ENCODE peak calls at places on chromosomes 3 and 15, in seven cellular contexts. Z, P, L, W, I, Q and G are unnamed samples. For H3K9me3, the result is how much of the 10 kb centered on the place peaks cover.

GRCh38 chr15:75989875-75990274 is 22.3 kb downstream of the NRG4 start:
- DNase-seq in Z (no peak), P (no peak), L (no peak), W (no peak), I (no peak), Q (no peak), G (no peak)

GRCh38 chr15:60633426-60633968 is 154.6 kb upstream of the ICE2 start:
- DNase-seq in Z (no peak), P (no peak), L (no peak), W (no peak), I (no peak), Q (no peak), G (no peak)

GRCh38 chr3:148464246-148464645 is 233.5 kb upstream of the AGTR1 start:
- DNase-seq in Z (no peak), P (peak), L (no peak), W (no peak), I (no peak), Q (no peak), G (no peak)

GRCh38 chr15:64452988-64453688 is 7.2 kb upstream of the ZNF609 start:
- DNase-seq in Z (no peak), P (no peak), L (no peak), W (peak), I (no peak), Q (peak), G (no peak)

GRCh38 chr3:70558955-70559354 is 246.5 kb upstream of the MDFIC2 start:
- DNase-seq in Z (no peak), P (no peak), L (no peak), W (no peak), I (no peak), Q (no peak), G (no peak)

GRCh38 chr3:159669753-159670152 is 318.9 kb upstream of the IL12A start:
- DNase-seq in Z (peak), P (no peak), L (no peak), W (peak), I (no peak), Q (no peak), G (no peak)

GRCh38 chr3:134374791-134375541 is 719 bp upstream of the AMOTL2 start:
- DNase-seq in Z (no peak), P (no peak), L (peak), W (peak), I (no peak), Q (peak), G (no peak)

GRCh38 chr3:193335031-193335430 is 43.5 kb downstream of the ATP13A5 start:
- DNase-seq in Z (no peak), P (no peak), L (no peak), W (no peak), I (no peak), Q (no peak), G (no peak)

GRCh38 chr15:33031324-33031736 is 163.2 kb downstream of the FMN1 start:
- DNase-seq in Z (no peak), P (peak), L (no peak), W (no peak), I (no peak), Q (no peak), G (no peak)

GRCh38 chr3:82177774-82178173 is 416.3 kb upstream of the GBE1 start:
- DNase-seq in Z (no peak), P (no peak), L (no peak), W (no peak), I (no peak), Q (no peak), G (no peak)

GRCh38 chr15:64464271-64465005 is 4.1 kb downstream of the ZNF609 start:
- DNase-seq in Z (no peak), P (peak), L (no peak), W (no peak), I (peak), Q (no peak), G (no peak)

GRCh38 chr15:40047413-40048154 is 8.6 kb upstream of the SRP14 start:
- DNase-seq in Z (no peak), P (peak), L (no peak), W (no peak), I (peak), Q (peak), G (no peak)

GRCh38 chr3:109643590-109643989 is 306.2 kb upstream of the DPPA4 start:
- DNase-seq in Z (no peak), P (peak), L (no peak), W (no peak), I (no peak), Q (no peak), G (no peak)

GRCh38 chr3:184016820-184017671 is 638 bp downstream of the ABCC5 start:
- DNase-seq in Z (peak), P (peak), L (no peak), W (peak), I (peak), Q (peak), G (no peak)

GRCh38 chr3:187264051-187264450 is 27.5 kb downstream of the MASP1 start:
- DNase-seq in Z (no peak), P (peak), L (no peak), W (no peak), I (no peak), Q (no peak), G (no peak)

GRCh38 chr3:158127250-158128219 is 17.6 kb downstream of the RSRC1 start:
- DNase-seq in Z (no peak), P (peak), L (no peak), W (no peak), I (peak), Q (no peak), G (no peak)

GRCh38 chr15:84961114-84961452 is 20.6 kb upstream of the PDE8A start:
- DNase-seq in Z (no peak), P (peak), L (no peak), W (no peak), I (no peak), Q (no peak), G (no peak)

GRCh38 chr15:81297580-81298575 is 26.1 kb downstream of the STARD5 start:
- DNase-seq in Z (no peak), P (no peak), L (no peak), W (no peak), I (no peak), Q (peak), G (no peak)

GRCh38 chr3:116815321-116815720 is 105.7 kb downstream of the TUSC7 start:
- DNase-seq in Z (no peak), P (no peak), L (no peak), W (no peak), I (no peak), Q (no peak), G (no peak)

GRCh38 chr3:20280257-20280656 is 94.3 kb upstream of the SGO1 start:
- DNase-seq in Z (no peak), P (no peak), L (no peak), W (no peak), I (no peak), Q (no peak), G (no peak)

GRCh38 chr15:76059320-76060097 is at the start of gene TMEM266:
- DNase-seq in Z (peak), P (peak), L (no peak), W (peak), I (peak), Q (no peak), G (no peak)

GRCh38 chr15:20351448-20351961 is 190.1 kb downstream of the GOLGA6L6 start:
- DNase-seq in Z (no peak), P (no peak), L (peak), W (no peak), I (peak), Q (peak), G (no peak)

GRCh38 chr3:52471371-52472238 is 16.2 kb downstream of the NISCH start:
- DNase-seq in Z (peak), P (peak), L (no peak), W (peak), I (peak), Q (peak), G (peak)

GRCh38 chr15:90021108-90021507 is 20.0 kb downstream of the ZNF710 start:
- DNase-seq in Z (no peak), P (no peak), L (no peak), W (no peak), I (peak), Q (no peak), G (no peak)

GRCh38 chr15:29671308-29671981 is 150.8 kb downstream of the TJP1 start:
- DNase-seq in Z (no peak), P (peak), L (no peak), W (no peak), I (no peak), Q (no peak), G (no peak)

GRCh38 chr3:197155039-197155438 is 125.4 kb upstream of the MELTF start:
- DNase-seq in Z (no peak), P (peak), L (no peak), W (no peak), I (no peak), Q (no peak), G (no peak)

GRCh38 chr3:135803291-135803690 is 162.2 kb upstream of the PPP2R3A start:
- DNase-seq in Z (no peak), P (no peak), L (no peak), W (no peak), I (no peak), Q (no peak), G (no peak)

GRCh38 chr3:26058774-26059455 is 269.0 kb downstream of the OXSM start:
- DNase-seq in Z (no peak), P (no peak), L (no peak), W (no peak), I (no peak), Q (no peak), G (no peak)

GRCh38 chr15:97998307-97999071 is 38.0 kb downstream of the ARRDC4 start:
- DNase-seq in Z (no peak), P (no peak), L (no peak), W (no peak), I (no peak), Q (no peak), G (no peak)

GRCh38 chr3:16927485-16927884 is 42.7 kb downstream of the PLCL2 start:
- DNase-seq in Z (no peak), P (no peak), L (no peak), W (no peak), I (no peak), Q (no peak), G (no peak)

GRCh38 chr3:119160815-119161214 is 12.6 kb upstream of the UPK1B start:
- DNase-seq in Z (no peak), P (no peak), L (no peak), W (no peak), I (no peak), Q (no peak), G (no peak)

GRCh38 chr15:101710806-101711205 is 13.5 kb downstream of the TARS3 start:
- DNase-seq in Z (no peak), P (peak), L (no peak), W (no peak), I (no peak), Q (no peak), G (no peak)

GRCh38 chr15:50083424-50084025 is 35.5 kb downstream of the ATP8B4 start:
- DNase-seq in Z (no peak), P (peak), L (no peak), W (no peak), I (no peak), Q (no peak), G (no peak)

GRCh38 chr3:46086083-46086437 is 58.8 kb upstream of the XCR1 start:
- DNase-seq in Z (no peak), P (no peak), L (no peak), W (no peak), I (no peak), Q (no peak), G (no peak)

GRCh38 chr15:84826369-84826823 is 9.2 kb downstream of the ALPK3 start:
- DNase-seq in Z (no peak), P (peak), L (no peak), W (peak), I (no peak), Q (no peak), G (peak)

GRCh38 chr3:188278717-188279324 is 124.9 kb downstream of the LPP start:
- DNase-seq in Z (no peak), P (no peak), L (no peak), W (no peak), I (no peak), Q (no peak), G (no peak)

GRCh38 chr3:188272481-188273372 is 118.8 kb downstream of the LPP start:
- DNase-seq in Z (no peak), P (peak), L (no peak), W (no peak), I (no peak), Q (no peak), G (no peak)

GRCh38 chr3:188274249-188274915 is 120.4 kb downstream of the LPP start:
- DNase-seq in Z (no peak), P (peak), L (no peak), W (no peak), I (no peak), Q (no peak), G (no peak)

GRCh38 chr3:188279696-188280398 is 125.9 kb downstream of the LPP start:
- DNase-seq in Z (no peak), P (no peak), L (no peak), W (no peak), I (no peak), Q (no peak), G (no peak)

DNA sequence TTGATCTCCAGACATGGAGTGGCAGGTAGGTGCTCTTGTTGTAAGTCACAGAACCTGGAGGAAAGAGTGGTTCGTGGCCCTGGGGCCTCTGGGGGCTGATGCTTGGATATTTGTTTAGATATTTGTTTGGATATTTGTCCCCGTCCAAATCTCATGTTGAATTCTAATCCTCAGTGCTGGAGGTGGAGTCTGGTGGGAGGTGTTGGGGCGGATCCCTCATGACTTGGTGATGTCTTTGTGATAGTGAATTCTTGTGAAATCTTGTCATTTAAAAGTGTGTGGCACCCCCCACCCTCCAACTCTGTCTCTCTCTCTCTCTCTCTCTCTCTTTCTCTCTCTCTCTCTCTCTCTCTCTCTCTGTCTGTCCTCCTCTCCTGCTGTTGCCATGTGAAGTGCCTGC is 122.4 kb downstream of the LPP start:
- DNase-seq in Z (no peak), P (no peak), L (no peak), W (no peak), I (no peak), Q (no peak), G (no peak)
- H3K27ac ChIP-seq in Z (no peak), P (no peak), L (no peak), W (no peak), I (no peak), Q (peak), G (no peak)

GRCh38 chr3:62323241-62323640 is 50.1 kb downstream of the FEZF2 start:
- DNase-seq in Z (no peak), P (no peak), L (no peak), W (no peak), I (no peak), Q (no peak), G (no peak)

GRCh38 chr3:62316525-62316924 is 56.8 kb downstream of the FEZF2 start:
- DNase-seq in Z (no peak), P (no peak), L (no peak), W (no peak), I (no peak), Q (no peak), G (no peak)

GRCh38 chr3:62318752-62319569 is 54.4 kb downstream of the FEZF2 start:
- DNase-seq in Z (peak), P (peak), L (peak), W (peak), I (peak), Q (peak), G (peak)

GRCh38 chr3:62318365-62318751 is 55.0 kb downstream of the FEZF2 start:
- DNase-seq in Z (peak), P (no peak), L (no peak), W (no peak), I (no peak), Q (no peak), G (no peak)

DNA sequence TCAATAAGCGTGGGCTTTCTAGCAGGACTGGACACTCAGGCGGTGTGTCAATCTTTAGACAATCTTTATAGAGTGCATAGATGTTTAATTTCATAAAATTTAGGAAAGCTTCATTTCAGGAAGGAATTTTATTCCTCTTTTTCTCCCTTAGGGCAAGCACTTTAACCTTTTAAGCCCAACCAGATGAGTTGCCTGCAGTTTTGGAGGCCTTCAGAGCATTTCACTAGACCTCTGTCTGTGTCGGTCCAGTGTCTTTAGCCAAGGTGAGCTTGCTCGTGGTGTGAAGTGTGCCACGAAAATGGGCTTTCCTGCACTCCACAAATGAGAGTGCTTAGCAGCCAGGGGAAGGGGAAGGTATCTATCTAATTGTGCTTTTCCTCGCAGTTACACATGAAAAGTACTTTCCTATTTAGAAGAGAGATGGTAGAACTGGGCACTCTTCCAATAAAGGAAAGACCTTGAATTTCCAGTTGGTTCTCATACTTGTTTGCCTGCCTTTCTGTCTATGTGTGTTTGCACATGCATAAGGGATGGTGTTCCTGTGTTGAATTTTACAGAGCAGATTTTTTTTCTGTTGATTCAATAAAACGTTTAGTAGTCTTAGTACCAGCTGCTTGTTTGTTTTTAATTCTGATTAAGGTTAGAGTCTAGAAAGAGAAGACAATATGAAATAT is 53.6 kb downstream of the FEZF2 start:
- DNase-seq in Z (no peak), P (no peak), L (no peak), W (no peak), I (no peak), Q (no peak), G (no peak)
- H3K4me3 ChIP-seq in Z (peak), P (peak), L (peak), W (peak), I (no peak), Q (peak), G (no peak)

GRCh38 chr15:22258402-22259150 is 178.2 kb downstream of the OR4M2 start:
- DNase-seq in Z (peak), P (no peak), L (no peak), W (no peak), I (no peak), Q (no peak), G (no peak)

GRCh38 chr15:22257668-22258401 is 177.5 kb downstream of the OR4M2 start:
- DNase-seq in Z (no peak), P (no peak), L (no peak), W (no peak), I (peak), Q (no peak), G (no peak)

GRCh38 chr15:22259881-22260421 is 179.6 kb downstream of the OR4M2 start:
- DNase-seq in Z (no peak), P (no peak), L (no peak), W (no peak), I (no peak), Q (no peak), G (peak)

GRCh38 chr15:22253676-22254408 is 173.5 kb downstream of the OR4M2 start:
- DNase-seq in Z (no peak), P (no peak), L (no peak), W (no peak), I (peak), Q (no peak), G (peak)

GRCh38 chr15:22257047-22257667 is 176.8 kb downstream of the OR4M2 start:
- DNase-seq in Z (peak), P (no peak), L (no peak), W (no peak), I (peak), Q (no peak), G (no peak)
- H3K9me3 ChIP-seq in Z (under half), P (under half), L (under half), W (under half), I (under half), Q (under half), G (under half)

GRCh38 chr3:49906004-49906860 is 2.6 kb upstream of the MST1R start:
- DNase-seq in Z (peak), P (peak), L (no peak), W (peak), I (no peak), Q (peak), G (peak)
- H3K27ac ChIP-seq in Z (no peak), P (no peak), L (no peak), W (no peak), I (no peak), Q (peak), G (no peak)

DNA sequence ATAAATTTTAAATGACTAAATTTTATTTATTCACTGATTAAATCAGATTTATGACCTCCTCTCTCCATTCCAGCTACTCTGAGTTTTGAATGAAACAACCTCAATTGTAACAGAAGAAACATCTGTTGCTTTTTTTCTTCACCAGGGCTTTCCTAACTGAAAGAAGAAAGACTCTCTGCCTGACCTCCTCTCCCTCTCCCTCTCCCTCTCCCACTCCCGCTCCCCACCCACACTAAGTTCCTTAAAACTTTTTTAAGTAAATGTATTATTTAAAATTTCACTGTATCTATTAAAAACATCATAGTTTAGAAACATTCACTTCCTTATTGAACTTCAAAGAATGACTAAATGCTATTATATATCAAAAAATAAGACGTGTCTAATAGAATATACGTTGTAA is 122.0 kb downstream of the TFDP2 start:
- DNase-seq in Z (no peak), P (peak), L (no peak), W (peak), I (no peak), Q (no peak), G (no peak)
- H3K4me3 ChIP-seq in Z (peak), P (peak), L (peak), W (peak), I (no peak), Q (peak), G (peak)

GRCh38 chr15:24971772-24972171 is 17.0 kb downstream of the SNRPN start:
- DNase-seq in Z (no peak), P (no peak), L (no peak), W (no peak), I (no peak), Q (no peak), G (no peak)

GRCh38 chr15:24977686-24978085 is 22.9 kb downstream of the SNRPN start:
- DNase-seq in Z (no peak), P (no peak), L (no peak), W (no peak), I (no peak), Q (no peak), G (no peak)

GRCh38 chr15:24971052-24971451 is 16.3 kb downstream of the SNRPN start:
- DNase-seq in Z (no peak), P (no peak), L (no peak), W (no peak), I (no peak), Q (no peak), G (no peak)

GRCh38 chr15:24976932-24977331 is 22.1 kb downstream of the SNRPN start:
- DNase-seq in Z (no peak), P (no peak), L (no peak), W (no peak), I (no peak), Q (no peak), G (no peak)
- H3K9me3 ChIP-seq in Z (under half), P (under half), L (under half), W (under half), I (under half), Q (under half), G (under half)

DNA sequence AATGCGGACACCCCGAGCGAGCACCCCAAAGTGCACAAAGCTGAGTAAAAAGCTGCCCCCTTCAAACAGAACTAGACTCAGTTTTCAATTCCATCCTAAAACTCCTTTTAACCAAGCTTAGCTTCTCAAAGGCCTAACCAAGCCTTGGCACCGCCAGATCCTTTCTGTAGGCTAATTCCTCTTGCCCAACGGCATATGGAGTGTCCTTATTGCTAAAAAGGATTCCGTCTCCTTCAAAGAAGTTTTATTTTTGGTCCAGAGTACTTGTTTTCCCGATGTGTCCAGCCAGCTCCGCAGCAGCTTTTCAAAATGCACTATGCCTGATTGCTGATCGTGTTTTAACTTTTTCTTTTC is 5.3 kb downstream of the BHLHE40 start:
- DNase-seq in Z (no peak), P (peak), L (no peak), W (no peak), I (no peak), Q (no peak), G (no peak)
- H3K27ac ChIP-seq in Z (peak), P (peak), L (peak), W (no peak), I (peak), Q (peak), G (peak)